ENCODE peak calls at places on chromosomes 13 and 19, in six cellular contexts. N is activated gamma-delta T cell treated with Interleukin-2 at 50 U/mL for 16 hours, T is psoas muscle, Q is HEK293T, A is NCI-H1436, O is cardiac fibroblast. U is an unnamed sample.

GRCh38 chr19:31147234-31147633 is 202.0 kb downstream of the TSHZ3 start:
- DNase-seq in N (no peak), T (no peak), Q (no peak), A (no peak), O (no peak), U (no peak)

GRCh38 chr13:40439928-40440327 is 226.5 kb downstream of the FOXO1 start:
- DNase-seq in N (no peak), T (peak), Q (no peak), A (no peak), O (peak), U (no peak)

GRCh38 chr13:76745246-76746200 is 140.7 kb downstream of the KCTD12 start:
- DNase-seq in N (no peak), T (no peak), Q (no peak), A (no peak), O (peak), U (no peak)

GRCh38 chr19:12875086-12875485 is 6.2 kb downstream of the DNASE2 start:
- DNase-seq in N (no peak), T (no peak), Q (no peak), A (no peak), O (no peak), U (no peak)

GRCh38 chr19:41811981-41812380 is 15.6 kb downstream of the CEACAM3 start:
- DNase-seq in N (no peak), T (no peak), Q (no peak), A (no peak), O (no peak), U (no peak)

GRCh38 chr19:34430738-34431625 is 2.8 kb downstream of the UBA2 start:
- DNase-seq in N (peak), T (no peak), Q (peak), A (peak), O (peak), U (no peak)

GRCh38 chr19:7845390-7846179 is 15.6 kb downstream of the EVI5L start:
- DNase-seq in N (no peak), T (no peak), Q (no peak), A (no peak), O (no peak), U (no peak)

GRCh38 chr19:45640849-45641273 is 1.7 kb upstream of the EML2 start:
- DNase-seq in N (peak), T (no peak), Q (peak), A (no peak), O (no peak), U (no peak)

GRCh38 chr13:43865892-43866291 is 13.6 kb downstream of the CCDC122 start:
- DNase-seq in N (no peak), T (no peak), Q (no peak), A (no peak), O (peak), U (no peak)

GRCh38 chr13:64054306-64054705 is 2638.7 kb upstream of the PCDH20 start:
- DNase-seq in N (no peak), T (no peak), Q (no peak), A (no peak), O (peak), U (no peak)

GRCh38 chr19:56603829-56604228 is 8.7 kb downstream of the ZNF71 start:
- DNase-seq in N (no peak), T (no peak), Q (no peak), A (no peak), O (no peak), U (no peak)

GRCh38 chr13:23610187-23610576 is 40.0 kb downstream of the TNFRSF19 start:
- DNase-seq in N (no peak), T (no peak), Q (no peak), A (no peak), O (peak), U (no peak)

GRCh38 chr13:49935171-49936084 is 712 bp downstream of the SPRYD7 start:
- DNase-seq in N (no peak), T (no peak), Q (peak), A (no peak), O (peak), U (no peak)

GRCh38 chr19:54206831-54207177 is 6.1 kb downstream of the RPS9 start:
- DNase-seq in N (no peak), T (no peak), Q (no peak), A (no peak), O (no peak), U (no peak)

GRCh38 chr13:104534847-104535246 is 1468.6 kb upstream of the SLC10A2 start:
- DNase-seq in N (no peak), T (no peak), Q (peak), A (no peak), O (no peak), U (no peak)

GRCh38 chr19:38877781-38878574 is at the start of gene RINL:
- DNase-seq in N (peak), T (peak), Q (no peak), A (peak), O (no peak), U (no peak)

GRCh38 chr13:27446986-27447583 is 3.3 kb downstream of the MTIF3 start:
- DNase-seq in N (peak), T (no peak), Q (no peak), A (no peak), O (no peak), U (no peak)

GRCh38 chr19:2549701-2550191 is 73.8 kb downstream of the GADD45B start:
- DNase-seq in N (no peak), T (peak), Q (no peak), A (no peak), O (peak), U (no peak)

GRCh38 chr13:31923134-31923763 is 108.3 kb upstream of the FRY start:
- DNase-seq in N (no peak), T (no peak), Q (no peak), A (no peak), O (no peak), U (no peak)

GRCh38 chr19:21758296-21758695 is 9.1 kb downstream of the ZNF100 start:
- DNase-seq in N (no peak), T (no peak), Q (no peak), A (no peak), O (no peak), U (no peak)

GRCh38 chr13:73335226-73335625 is 276.4 kb downstream of the KLF5 start:
- DNase-seq in N (no peak), T (no peak), Q (no peak), A (no peak), O (peak), U (no peak)

GRCh38 chr19:48329167-48329891 is 4.0 kb downstream of the EMP3 start:
- DNase-seq in N (peak), T (no peak), Q (no peak), A (peak), O (peak), U (no peak)

GRCh38 chr19:42284641-42285341 is 15.7 kb downstream of the CIC start:
- DNase-seq in N (no peak), T (peak), Q (no peak), A (no peak), O (no peak), U (no peak)

GRCh38 chr19:49196527-49197240 is 39.1 kb downstream of the TRPM4 start:
- DNase-seq in N (no peak), T (peak), Q (no peak), A (no peak), O (no peak), U (no peak)

GRCh38 chr13:64339373-64340063 is 2890.6 kb downstream of the PCDH9 start:
- DNase-seq in N (no peak), T (no peak), Q (no peak), A (no peak), O (no peak), U (no peak)

GRCh38 chr13:35888327-35888940 is 242.7 kb downstream of the DCLK1 start:
- DNase-seq in N (no peak), T (no peak), Q (no peak), A (peak), O (peak), U (no peak)

GRCh38 chr13:32309312-32309711 is 5.9 kb downstream of the ZAR1L start:
- DNase-seq in N (no peak), T (no peak), Q (no peak), A (no peak), O (no peak), U (no peak)

GRCh38 chr19:55173717-55174409 is 6.2 kb downstream of the SYT5 start:
- DNase-seq in N (no peak), T (no peak), Q (peak), A (peak), O (peak), U (no peak)

GRCh38 chr13:59103004-59103768 is 1060.5 kb downstream of the DIAPH3 start:
- DNase-seq in N (no peak), T (no peak), Q (no peak), A (no peak), O (peak), U (no peak)

GRCh38 chr13:106491928-106492327 is 43.5 kb downstream of the EFNB2 start:
- DNase-seq in N (no peak), T (no peak), Q (no peak), A (no peak), O (no peak), U (no peak)

GRCh38 chr19:54001496-54001895 is 10.1 kb downstream of the CACNG6 start:
- DNase-seq in N (no peak), T (no peak), Q (no peak), A (no peak), O (no peak), U (no peak)

GRCh38 chr13:106533940-106534843 is 1.3 kb downstream of the EFNB2 start:
- DNase-seq in N (peak), T (peak), Q (no peak), A (peak), O (peak), U (no peak)

GRCh38 chr13:60311527-60311926 is 85.5 kb upstream of the TDRD3 start:
- DNase-seq in N (no peak), T (no peak), Q (no peak), A (no peak), O (no peak), U (no peak)

GRCh38 chr19:38638461-38638860 is 9.0 kb upstream of the ACTN4 start:
- DNase-seq in N (no peak), T (no peak), Q (no peak), A (no peak), O (no peak), U (no peak)

GRCh38 chr13:35791191-35791902 is 314.9 kb upstream of the MAB21L1 start:
- DNase-seq in N (no peak), T (no peak), Q (no peak), A (no peak), O (peak), U (no peak)

GRCh38 chr13:47835470-47836228 is 165.4 kb downstream of the SUCLA2 start:
- DNase-seq in N (no peak), T (no peak), Q (no peak), A (no peak), O (no peak), U (no peak)

GRCh38 chr13:98927954-98928927 is 49.6 kb downstream of the DOCK9 start:
- DNase-seq in N (no peak), T (no peak), Q (no peak), A (no peak), O (peak), U (no peak)

GRCh38 chr19:36898422-36898821 is 17.7 kb downstream of the ZNF829 start:
- DNase-seq in N (no peak), T (no peak), Q (no peak), A (no peak), O (no peak), U (no peak)

GRCh38 chr13:87656311-87656710 is 14.9 kb upstream of the SLITRK5 start:
- DNase-seq in N (no peak), T (no peak), Q (no peak), A (no peak), O (peak), U (no peak)